ENCODE peak calls at places on chromosomes 3 and 15, in ten cellular contexts. One of them, this sample, is unnamed.

GRCh38 chr3:40306336-40306735 is 3.2 kb upstream of the EIF1B start:
- DNase-seq in body of pancreas: no peak
- DNase-seq in prostate gland: no peak
- DNase-seq in sigmoid colon: no peak
- DNase-seq in endothelial cell of umbilical vein: no peak
- DNase-seq in IMR-90: peak; percentile 62
- DNase-seq in heart left ventricle: no peak
- DNase-seq in uterus: no peak
- DNase-seq in A549: no peak
- DNase-seq in Peyer's patch: no peak
- DNase-seq in this sample: no peak

GRCh38 chr3:15505412-15506165 is 15.9 kb downstream of the COLQ start:
- DNase-seq in prostate gland: no peak
- DNase-seq in A549: no peak
- DNase-seq in uterus: no peak
- DNase-seq in heart left ventricle: no peak
- DNase-seq in endothelial cell of umbilical vein: no peak
- DNase-seq in sigmoid colon: no peak
- DNase-seq in body of pancreas: no peak
- DNase-seq in Peyer's patch: no peak
- DNase-seq in IMR-90: no peak
- DNase-seq in this sample: no peak

GRCh38 chr3:49763981-49764380 is 22.4 kb downstream of the IP6K1 start:
- DNase-seq in endothelial cell of umbilical vein: no peak
- DNase-seq in Peyer's patch: no peak
- DNase-seq in A549: no peak
- DNase-seq in sigmoid colon: no peak
- DNase-seq in prostate gland: no peak
- DNase-seq in IMR-90: no peak
- DNase-seq in body of pancreas: no peak
- DNase-seq in uterus: no peak
- DNase-seq in heart left ventricle: no peak
- DNase-seq in this sample: no peak

GRCh38 chr3:122085666-122086065 is 30.5 kb downstream of the CD86 start:
- DNase-seq in A549: no peak
- DNase-seq in sigmoid colon: no peak
- DNase-seq in prostate gland: no peak
- DNase-seq in Peyer's patch: no peak
- DNase-seq in heart left ventricle: no peak
- DNase-seq in body of pancreas: no peak
- DNase-seq in endothelial cell of umbilical vein: no peak
- DNase-seq in uterus: no peak
- DNase-seq in IMR-90: no peak
- DNase-seq in this sample: no peak

GRCh38 chr15:32636908-32637567 is 4.5 kb upstream of the SCG5 start:
- DNase-seq in heart left ventricle: no peak
- DNase-seq in Peyer's patch: no peak
- DNase-seq in A549: no peak
- DNase-seq in body of pancreas: no peak
- DNase-seq in uterus: no peak
- DNase-seq in prostate gland: no peak
- DNase-seq in sigmoid colon: no peak
- DNase-seq in endothelial cell of umbilical vein: no peak
- DNase-seq in IMR-90: no peak
- DNase-seq in this sample: no peak

GRCh38 chr3:126030455-126030854 is 53.5 kb downstream of the SLC41A3 start:
- DNase-seq in Peyer's patch: no peak
- DNase-seq in uterus: peak; percentile 3
- DNase-seq in heart left ventricle: no peak
- DNase-seq in sigmoid colon: no peak
- DNase-seq in endothelial cell of umbilical vein: no peak
- DNase-seq in prostate gland: no peak
- DNase-seq in body of pancreas: no peak
- DNase-seq in A549: no peak
- DNase-seq in IMR-90: no peak
- DNase-seq in this sample: peak; percentile 8

GRCh38 chr3:52436500-52437106 is 8.3 kb downstream of the SEMA3G start:
- DNase-seq in A549: no peak
- DNase-seq in Peyer's patch: no peak
- DNase-seq in uterus: no peak
- DNase-seq in heart left ventricle: peak; percentile 73
- DNase-seq in sigmoid colon: peak; percentile 45
- DNase-seq in endothelial cell of umbilical vein: no peak
- DNase-seq in prostate gland: no peak
- DNase-seq in body of pancreas: no peak
- DNase-seq in IMR-90: peak; percentile 53
- DNase-seq in this sample: no peak

GRCh38 chr3:62379206-62379834 is 6.0 kb upstream of the FEZF2 start:
- DNase-seq in endothelial cell of umbilical vein: no peak
- DNase-seq in heart left ventricle: no peak
- DNase-seq in uterus: no peak
- DNase-seq in sigmoid colon: no peak
- DNase-seq in A549: no peak
- DNase-seq in body of pancreas: no peak
- DNase-seq in IMR-90: no peak
- DNase-seq in prostate gland: no peak
- DNase-seq in Peyer's patch: no peak
- DNase-seq in this sample: no peak

DNA sequence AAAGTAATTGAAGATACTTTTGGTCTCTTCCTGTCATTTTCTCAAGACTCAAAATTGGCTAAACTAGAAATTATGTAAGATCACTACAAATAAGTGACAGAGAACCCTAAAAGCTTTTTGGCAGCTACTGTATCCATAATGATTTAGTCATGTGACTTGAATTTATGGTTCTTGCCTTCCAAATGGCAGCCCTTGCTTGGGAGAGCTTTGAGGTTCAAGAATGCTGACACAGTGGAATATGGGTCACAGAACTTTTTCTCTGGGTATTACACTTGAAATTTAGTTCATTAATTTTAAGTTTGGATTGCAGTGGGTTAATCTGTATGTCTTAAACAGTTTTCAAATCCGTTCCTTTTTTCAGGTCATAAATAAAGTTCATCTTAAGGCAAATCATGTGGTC is 14.0 kb downstream of the LMLN start:
- DNase-seq in endothelial cell of umbilical vein: no peak
- DNase-seq in heart left ventricle: no peak
- DNase-seq in prostate gland: no peak
- DNase-seq in A549: no peak
- DNase-seq in sigmoid colon: no peak
- DNase-seq in Peyer's patch: no peak
- DNase-seq in IMR-90: no peak
- DNase-seq in uterus: no peak
- DNase-seq in body of pancreas: no peak
- DNase-seq in this sample: no peak
- TF ChIP-seq POLR2A in endothelial cell of umbilical vein: no peak
- TF ChIP-seq POLR2A in heart left ventricle: no peak
- TF ChIP-seq POLR2A in prostate gland: no peak
- TF ChIP-seq POLR2A in A549: no peak
- TF ChIP-seq POLR2A in sigmoid colon: no peak
- TF ChIP-seq POLR2A in Peyer's patch: no peak
- TF ChIP-seq POLR2A in IMR-90: no peak
- TF ChIP-seq POLR2A in uterus: no peak
- TF ChIP-seq POLR2A in body of pancreas: no peak
- TF ChIP-seq POLR2A in this sample: no peak

GRCh38 chr15:93030430-93031102 is 58.4 kb downstream of the RGMA start:
- DNase-seq in prostate gland: peak; percentile 77
- DNase-seq in Peyer's patch: peak; percentile 58
- DNase-seq in A549: peak; percentile 91
- DNase-seq in endothelial cell of umbilical vein: peak; percentile 64
- DNase-seq in heart left ventricle: peak; percentile 75
- DNase-seq in uterus: peak; percentile 76
- DNase-seq in sigmoid colon: peak; percentile 90
- DNase-seq in IMR-90: peak; percentile 47
- DNase-seq in body of pancreas: peak; percentile 80
- DNase-seq in this sample: peak; percentile 77

GRCh38 chr15:93027413-93027812 is 61.6 kb downstream of the RGMA start:
- DNase-seq in A549: no peak
- DNase-seq in endothelial cell of umbilical vein: no peak
- DNase-seq in body of pancreas: no peak
- DNase-seq in uterus: no peak
- DNase-seq in heart left ventricle: no peak
- DNase-seq in IMR-90: no peak
- DNase-seq in Peyer's patch: no peak
- DNase-seq in sigmoid colon: peak; percentile 74
- DNase-seq in prostate gland: no peak
- DNase-seq in this sample: no peak

GRCh38 chr15:93028111-93028631 is 60.8 kb downstream of the RGMA start:
- DNase-seq in IMR-90: no peak
- DNase-seq in uterus: no peak
- DNase-seq in endothelial cell of umbilical vein: no peak
- DNase-seq in A549: no peak
- DNase-seq in Peyer's patch: no peak
- DNase-seq in body of pancreas: peak; percentile 15
- DNase-seq in sigmoid colon: peak; percentile 68
- DNase-seq in prostate gland: no peak
- DNase-seq in heart left ventricle: no peak
- DNase-seq in this sample: no peak

GRCh38 chr15:93029613-93030429 is 59.2 kb downstream of the RGMA start:
- DNase-seq in Peyer's patch: no peak
- DNase-seq in IMR-90: peak; percentile 31
- DNase-seq in prostate gland: no peak
- DNase-seq in A549: no peak
- DNase-seq in sigmoid colon: peak; percentile 68
- DNase-seq in endothelial cell of umbilical vein: peak; percentile 28
- DNase-seq in uterus: peak; percentile 19
- DNase-seq in body of pancreas: peak; percentile 12
- DNase-seq in heart left ventricle: no peak
- DNase-seq in this sample: no peak

DNA sequence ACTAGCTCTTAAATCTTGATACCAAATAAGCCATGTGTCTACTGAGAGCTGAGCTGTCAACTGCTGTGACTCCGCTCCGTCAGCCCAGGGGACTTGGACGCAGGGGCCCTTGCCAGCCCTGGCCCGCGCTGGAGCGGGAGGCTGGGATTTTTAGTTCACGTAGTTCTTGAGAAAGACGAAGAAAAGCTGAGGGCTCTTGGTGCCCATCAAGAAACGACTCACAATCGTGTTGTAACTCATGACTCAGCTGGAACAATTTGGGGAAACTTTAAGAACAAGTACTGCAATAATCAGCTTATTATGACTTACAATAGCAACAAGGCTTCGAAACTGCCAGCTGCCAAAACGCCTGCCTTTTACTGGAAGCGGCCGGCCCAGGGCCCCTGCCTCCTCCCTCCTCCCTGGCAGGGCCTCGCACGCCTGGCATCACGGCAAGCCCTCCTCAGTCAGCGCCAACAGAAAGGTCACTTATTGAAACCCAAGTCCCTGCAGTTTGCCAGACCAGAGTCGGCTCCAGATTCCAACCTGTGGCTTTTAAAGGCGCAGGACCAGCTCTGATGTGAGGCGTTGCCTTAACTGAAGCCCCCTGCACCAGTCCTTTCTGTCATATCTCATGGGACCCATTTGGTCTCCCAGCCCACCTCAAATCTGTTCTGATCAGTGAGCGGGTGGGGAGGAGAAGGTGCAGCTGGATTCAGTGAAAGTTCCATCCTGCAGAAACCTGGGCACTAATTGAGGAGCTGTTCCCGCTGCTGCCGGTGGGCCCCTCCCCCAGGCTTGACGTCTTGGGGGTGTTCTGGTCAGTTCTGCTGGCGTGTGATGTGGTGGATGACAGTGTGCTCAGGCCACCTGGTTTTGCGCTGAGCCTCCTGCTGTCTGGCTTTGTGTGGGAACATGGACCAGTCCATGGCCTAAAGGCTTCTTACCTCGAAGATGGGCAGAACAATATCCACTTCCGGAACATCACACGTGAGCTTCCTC is 60.1 kb downstream of the RGMA start:
- DNase-seq in Peyer's patch: peak; percentile 22
- DNase-seq in prostate gland: peak; percentile 84
- DNase-seq in A549: no peak
- DNase-seq in endothelial cell of umbilical vein: peak; percentile 46
- DNase-seq in body of pancreas: peak; percentile 79
- DNase-seq in uterus: peak; percentile 78
- DNase-seq in IMR-90: peak; percentile 91
- DNase-seq in heart left ventricle: peak; percentile 90
- DNase-seq in sigmoid colon: peak; percentile 95
- DNase-seq in this sample: peak; percentile 88
- H3K4me1 ChIP-seq in Peyer's patch: no peaks in the 10 kb centered on the region
- H3K4me1 ChIP-seq in prostate gland: peaks cover 31% of the 10 kb centered on the region
- H3K4me1 ChIP-seq in A549: peaks cover 24% of the 10 kb centered on the region
- H3K4me1 ChIP-seq in endothelial cell of umbilical vein: peaks cover 23% of the 10 kb centered on the region
- H3K4me1 ChIP-seq in body of pancreas: peaks cover 34% of the 10 kb centered on the region
- H3K4me1 ChIP-seq in uterus: no peaks in the 10 kb centered on the region
- H3K4me1 ChIP-seq in IMR-90: peaks cover 22% of the 10 kb centered on the region
- H3K4me1 ChIP-seq in heart left ventricle: peaks cover 43% of the 10 kb centered on the region
- H3K4me1 ChIP-seq in sigmoid colon: peaks cover 65% of the 10 kb centered on the region
- H3K4me1 ChIP-seq in this sample: peaks cover 36% of the 10 kb centered on the region

GRCh38 chr15:58148633-58149032 is 10.5 kb downstream of the AQP9 start:
- DNase-seq in endothelial cell of umbilical vein: no peak
- DNase-seq in A549: no peak
- DNase-seq in body of pancreas: no peak
- DNase-seq in sigmoid colon: no peak
- DNase-seq in heart left ventricle: no peak
- DNase-seq in Peyer's patch: no peak
- DNase-seq in uterus: no peak
- DNase-seq in IMR-90: no peak
- DNase-seq in prostate gland: no peak
- DNase-seq in this sample: no peak

GRCh38 chr15:58142827-58143226 is 4.6 kb downstream of the AQP9 start:
- DNase-seq in prostate gland: no peak
- DNase-seq in Peyer's patch: no peak
- DNase-seq in IMR-90: no peak
- DNase-seq in body of pancreas: no peak
- DNase-seq in endothelial cell of umbilical vein: no peak
- DNase-seq in sigmoid colon: no peak
- DNase-seq in uterus: no peak
- DNase-seq in A549: no peak
- DNase-seq in heart left ventricle: no peak
- DNase-seq in this sample: no peak

GRCh38 chr15:58148120-58148519 is 9.9 kb downstream of the AQP9 start:
- DNase-seq in Peyer's patch: no peak
- DNase-seq in A549: no peak
- DNase-seq in heart left ventricle: no peak
- DNase-seq in body of pancreas: no peak
- DNase-seq in uterus: no peak
- DNase-seq in sigmoid colon: no peak
- DNase-seq in IMR-90: no peak
- DNase-seq in endothelial cell of umbilical vein: no peak
- DNase-seq in prostate gland: no peak
- DNase-seq in this sample: no peak

GRCh38 chr15:58147151-58147550 is 9.0 kb downstream of the AQP9 start:
- DNase-seq in body of pancreas: no peak
- DNase-seq in IMR-90: no peak
- DNase-seq in A549: no peak
- DNase-seq in Peyer's patch: no peak
- DNase-seq in prostate gland: no peak
- DNase-seq in endothelial cell of umbilical vein: no peak
- DNase-seq in uterus: no peak
- DNase-seq in heart left ventricle: no peak
- DNase-seq in sigmoid colon: no peak
- DNase-seq in this sample: no peak

DNA sequence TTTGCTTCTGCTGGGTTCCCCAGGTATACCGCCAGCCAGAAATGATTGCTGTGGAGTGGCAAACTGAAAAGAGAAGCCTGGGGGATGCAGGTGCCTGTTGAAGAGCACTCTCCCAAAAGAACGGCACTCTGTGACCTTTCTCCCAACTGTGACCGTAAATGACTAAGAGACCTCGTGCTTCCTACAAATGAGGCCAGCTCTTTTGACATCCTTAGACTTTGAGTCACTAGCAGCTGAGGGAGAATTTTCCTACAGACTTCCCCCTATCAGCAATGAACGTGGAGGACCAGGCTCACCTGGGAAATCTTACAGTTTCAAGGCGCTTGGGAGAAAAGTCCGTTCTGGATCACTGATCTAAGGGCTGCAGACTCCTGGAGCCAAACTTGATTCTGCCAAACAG is 8.6 kb downstream of the AQP9 start:
- DNase-seq in Peyer's patch: no peak
- DNase-seq in heart left ventricle: no peak
- DNase-seq in A549: no peak
- DNase-seq in uterus: no peak
- DNase-seq in prostate gland: no peak
- DNase-seq in endothelial cell of umbilical vein: no peak
- DNase-seq in sigmoid colon: no peak
- DNase-seq in IMR-90: no peak
- DNase-seq in body of pancreas: no peak
- DNase-seq in this sample: no peak
- TF ChIP-seq POLR2A in Peyer's patch: no peak
- TF ChIP-seq POLR2A in heart left ventricle: no peak
- TF ChIP-seq POLR2A in A549: no peak
- TF ChIP-seq POLR2A in uterus: no peak
- TF ChIP-seq POLR2A in prostate gland: no peak
- TF ChIP-seq POLR2A in endothelial cell of umbilical vein: no peak
- TF ChIP-seq POLR2A in sigmoid colon: no peak
- TF ChIP-seq POLR2A in IMR-90: no peak
- TF ChIP-seq POLR2A in body of pancreas: no peak
- TF ChIP-seq POLR2A in this sample: no peak

DNA sequence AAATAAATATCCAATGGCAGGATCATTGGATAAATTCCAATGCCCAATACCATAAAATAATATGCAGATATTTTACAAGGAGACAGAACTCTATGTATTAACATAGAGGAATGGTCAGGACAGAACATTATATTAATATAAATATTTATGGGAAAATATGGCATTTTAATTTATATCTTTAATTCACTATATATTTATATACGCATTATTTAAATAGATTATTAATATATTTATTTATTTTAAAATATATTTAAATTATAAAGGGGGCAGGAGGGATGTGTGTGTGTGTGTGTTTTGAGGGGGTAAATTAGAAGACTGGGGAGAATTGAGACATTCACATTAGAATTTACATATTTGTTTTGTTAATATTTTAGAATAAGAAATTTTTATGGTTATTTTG is 31.6 kb upstream of the CNTN3 start:
- DNase-seq in heart left ventricle: no peak
- DNase-seq in IMR-90: no peak
- DNase-seq in uterus: no peak
- DNase-seq in Peyer's patch: no peak
- DNase-seq in sigmoid colon: no peak
- DNase-seq in endothelial cell of umbilical vein: no peak
- DNase-seq in prostate gland: no peak
- DNase-seq in A549: no peak
- DNase-seq in body of pancreas: no peak
- DNase-seq in this sample: no peak
- H3K4me1 ChIP-seq in heart left ventricle: peaks cover 7% of the 10 kb centered on the region
- H3K4me1 ChIP-seq in IMR-90: no peaks in the 10 kb centered on the region
- H3K4me1 ChIP-seq in uterus: no peaks in the 10 kb centered on the region
- H3K4me1 ChIP-seq in Peyer's patch: no peaks in the 10 kb centered on the region
- H3K4me1 ChIP-seq in sigmoid colon: no peaks in the 10 kb centered on the region
- H3K4me1 ChIP-seq in endothelial cell of umbilical vein: no peaks in the 10 kb centered on the region
- H3K4me1 ChIP-seq in prostate gland: no peaks in the 10 kb centered on the region
- H3K4me1 ChIP-seq in A549: no peaks in the 10 kb centered on the region
- H3K4me1 ChIP-seq in body of pancreas: peaks cover 46% of the 10 kb centered on the region
- H3K4me1 ChIP-seq in this sample: peaks cover 7% of the 10 kb centered on the region